ENCODE peak calls at places on chromosome 5, in five cellular contexts. Y, K, M, H and E are unnamed samples.

GRCh38 chr5:160651682-160652645 is 200.0 kb downstream of the ATP10B start:
- DNase-seq in Y (no peak), H (no peak), M (no peak), K (no peak), E (peak)

GRCh38 chr5:178230879-178231735 is 1.5 kb downstream of the PHYKPL start:
- DNase-seq in H (peak), M (no peak), Y (no peak), K (no peak), E (no peak)

GRCh38 chr5:132054697-132055440 is 5.6 kb upstream of the IL3 start:
- DNase-seq in M (no peak), K (no peak), H (no peak), Y (no peak), E (no peak)

GRCh38 chr5:150202501-150202900 is 12.6 kb downstream of the SLC6A7 start:
- DNase-seq in M (no peak), H (no peak), K (no peak), Y (no peak), E (no peak)

GRCh38 chr5:139565411-139566305 is 4.5 kb downstream of the UBE2D2 start:
- DNase-seq in M (no peak), K (no peak), Y (peak), H (peak), E (no peak)

GRCh38 chr5:178454821-178455479 is 135.2 kb downstream of the COL23A1 start:
- DNase-seq in H (no peak), K (no peak), Y (no peak), M (no peak), E (no peak)

GRCh38 chr5:83035373-83036170 is 41.6 kb downstream of the TMEM167A start:
- DNase-seq in Y (no peak), K (peak), H (peak), M (no peak), E (no peak)

GRCh38 chr5:85132269-85132668 is 747.6 kb upstream of the EDIL3 start:
- DNase-seq in K (no peak), Y (no peak), M (no peak), H (no peak), E (no peak)

GRCh38 chr5:176144508-176144907 is 93.7 kb upstream of the SIMC1 start:
- DNase-seq in M (no peak), Y (no peak), H (no peak), K (no peak), E (no peak)

GRCh38 chr5:130678637-130679036 is 486.4 kb downstream of the HINT1 start:
- DNase-seq in K (no peak), Y (no peak), M (no peak), H (no peak), E (no peak)

GRCh38 chr5:119267958-119268386 is 87.8 kb upstream of the TNFAIP8 start:
- DNase-seq in H (peak), K (peak), Y (peak), M (peak), E (peak)

GRCh38 chr5:142746532-142746931 is 23.6 kb upstream of the ARHGAP26 start:
- DNase-seq in K (no peak), M (no peak), H (no peak), Y (no peak), E (no peak)

GRCh38 chr5:154176191-154176590 is 14.3 kb upstream of the GALNT10 start:
- DNase-seq in H (no peak), M (no peak), K (no peak), Y (no peak), E (no peak)

GRCh38 chr5:163503106-163504090 is 2.0 kb upstream of the MAT2B start:
- DNase-seq in Y (peak), K (peak), M (peak), H (peak), E (peak)

GRCh38 chr5:170181902-170182301 is 50.9 kb upstream of the C5orf58 start:
- DNase-seq in H (no peak), M (no peak), Y (no peak), K (no peak), E (no peak)

GRCh38 chr5:96198673-96199072 is 234.4 kb downstream of the PCSK1 start:
- DNase-seq in H (no peak), Y (no peak), M (no peak), K (no peak), E (no peak)

GRCh38 chr5:88545348-88545747 is 276.7 kb upstream of the TMEM161B start:
- DNase-seq in H (no peak), M (no peak), Y (no peak), K (no peak), E (no peak)

GRCh38 chr5:55063220-55063863 is 39.1 kb upstream of the GZMA start:
- DNase-seq in H (no peak), M (no peak), Y (no peak), K (no peak), E (no peak)

GRCh38 chr5:10590226-10591047 is 26.6 kb downstream of the ANKRD33B start:
- DNase-seq in H (no peak), M (no peak), K (no peak), Y (no peak), E (peak)

GRCh38 chr5:109880907-109881685 is 191.4 kb downstream of the MAN2A1 start:
- DNase-seq in H (no peak), M (no peak), Y (no peak), K (no peak), E (no peak)

GRCh38 chr5:37448941-37449340 is 69.8 kb downstream of the WDR70 start:
- DNase-seq in Y (no peak), H (no peak), K (no peak), M (no peak), E (no peak)

GRCh38 chr5:35095366-35095765 is 47.6 kb upstream of the AGXT2 start:
- DNase-seq in Y (no peak), H (no peak), K (no peak), M (no peak), E (no peak)

GRCh38 chr5:154162475-154163217 is 27.9 kb upstream of the GALNT10 start:
- DNase-seq in H (no peak), M (no peak), K (no peak), Y (no peak), E (no peak)

GRCh38 chr5:158382473-158382872 is 523.5 kb upstream of the CLINT1 start:
- DNase-seq in Y (peak), K (no peak), M (peak), H (peak), E (peak)

GRCh38 chr5:103744159-103744558 is 181.6 kb upstream of the NUDT12 start:
- DNase-seq in Y (no peak), M (no peak), K (no peak), H (no peak), E (no peak)

GRCh38 chr5:134873494-134873893 is 677 bp upstream of the TXNDC15 start:
- DNase-seq in Y (no peak), M (no peak), K (no peak), H (peak), E (no peak)